ENCODE peak calls at places on chromosomes 4 and X, in five cellular contexts. D is activated T-cell treated with anti-CD3 and anti-CD28 coated beads, Interleukin-2, amount 50 U/mL, for 4 hours; V is SHP77; P is astrocyte of the hippocampus; R is NCI-H510A treated with DMSO at 0.1 percent for 48 hours. J is an unnamed sample.

GRCh38 chr4:15714616-15715015 is 11.8 kb downstream of the BST1 start:
- DNase-seq in D (no peak), V (no peak), P (peak; percentile 66), R (no peak), J (no peak)

GRCh38 chr4:145177511-145177905 is 2.9 kb downstream of the OTUD4 start:
- DNase-seq in D (no peak), V (no peak), P (peak; percentile 18), R (no peak), J (no peak)

GRCh38 chrX:41334866-41335589 is 1.1 kb downstream of the DDX3X start:
- DNase-seq in D (peak; percentile 66), V (no peak), P (no peak), R (peak; percentile 15), J (no peak)

GRCh38 chr4:173135241-173135847 is 33.3 kb upstream of the GALNT7 start:
- DNase-seq in D (no peak), V (no peak), P (peak; percentile 26), R (no peak), J (peak; percentile 67)

GRCh38 chr4:143626134-143626859 is 74.2 kb downstream of the FREM3 start:
- DNase-seq in D (no peak), V (no peak), P (peak; percentile 64), R (peak; percentile 75), J (no peak)

GRCh38 chrX:46208225-46208854 is 336.9 kb downstream of the ZNF674 start:
- DNase-seq in D (no peak), V (no peak), P (peak; percentile 38), R (no peak), J (peak; percentile 56)

GRCh38 chr4:175656615-175657014 is 155.4 kb downstream of the GPM6A start:
- DNase-seq in D (no peak), V (no peak), P (no peak), R (no peak), J (no peak)

GRCh38 chrX:78029663-78030062 is 60.2 kb upstream of the PGAM4 start:
- DNase-seq in D (no peak), V (no peak), P (peak; percentile 40), R (peak; percentile 2), J (peak; percentile 2)

GRCh38 chr4:54226399-54227260 is 2.5 kb upstream of the PDGFRA start:
- DNase-seq in D (no peak), V (no peak), P (peak; percentile 43), R (no peak), J (no peak)

GRCh38 chrX:74492720-74493201 is 71.5 kb downstream of the SLC16A2 start:
- DNase-seq in D (no peak), V (no peak), P (no peak), R (no peak), J (no peak)

GRCh38 chr4:119113033-119113655 is 22.5 kb upstream of the MYOZ2 start:
- DNase-seq in D (no peak), V (no peak), P (peak; percentile 79), R (no peak), J (peak; percentile 99)

GRCh38 chrX:39819921-39820849 is 277.6 kb downstream of the BCOR start:
- DNase-seq in D (no peak), V (no peak), P (no peak), R (peak; percentile 50), J (no peak)